ENCODE peak calls at places on chromosome 10, in four cellular contexts. One of them, this sample, is unnamed.

GRCh38 chr10:1596482-1596881 is 140.8 kb downstream of the ADARB2 start:
- DNase-seq in cardiac muscle cell: no peak
- DNase-seq in activated T-cell treated with anti-CD3 and anti-CD28 coated beads for 1 hour: no peak
- DNase-seq in neural crest cell: no peak
- DNase-seq in this sample: peak

GRCh38 chr10:132397671-132398565 is 918 bp downstream of the PWWP2B start:
- DNase-seq in cardiac muscle cell: peak
- DNase-seq in activated T-cell treated with anti-CD3 and anti-CD28 coated beads for 1 hour: no peak
- DNase-seq in neural crest cell: no peak
- DNase-seq in this sample: peak

GRCh38 chr10:78937388-78937787 is 131.4 kb upstream of the ZMIZ1 start:
- DNase-seq in cardiac muscle cell: peak
- DNase-seq in activated T-cell treated with anti-CD3 and anti-CD28 coated beads for 1 hour: no peak
- DNase-seq in neural crest cell: no peak
- DNase-seq in this sample: no peak

GRCh38 chr10:15486404-15486803 is 115.3 kb upstream of the FAM171A1 start:
- DNase-seq in cardiac muscle cell: peak
- DNase-seq in activated T-cell treated with anti-CD3 and anti-CD28 coated beads for 1 hour: no peak
- DNase-seq in neural crest cell: no peak
- DNase-seq in this sample: no peak

GRCh38 chr10:585502-585901 is 104.0 kb downstream of the DIP2C start:
- DNase-seq in cardiac muscle cell: no peak
- DNase-seq in activated T-cell treated with anti-CD3 and anti-CD28 coated beads for 1 hour: no peak
- DNase-seq in neural crest cell: no peak
- DNase-seq in this sample: no peak

GRCh38 chr10:122021421-122021820 is 32.5 kb downstream of the TACC2 start:
- DNase-seq in cardiac muscle cell: peak
- DNase-seq in activated T-cell treated with anti-CD3 and anti-CD28 coated beads for 1 hour: no peak
- DNase-seq in neural crest cell: no peak
- DNase-seq in this sample: no peak

GRCh38 chr10:118725784-118726507 is 28.8 kb downstream of the CACUL1 start:
- DNase-seq in cardiac muscle cell: peak
- DNase-seq in activated T-cell treated with anti-CD3 and anti-CD28 coated beads for 1 hour: no peak
- DNase-seq in neural crest cell: no peak
- DNase-seq in this sample: no peak

GRCh38 chr10:54372164-54372563 is 428.9 kb downstream of the PCDH15 start:
- DNase-seq in cardiac muscle cell: no peak
- DNase-seq in activated T-cell treated with anti-CD3 and anti-CD28 coated beads for 1 hour: no peak
- DNase-seq in neural crest cell: no peak
- DNase-seq in this sample: no peak

GRCh38 chr10:29316308-29317026 is 27.6 kb downstream of the LYZL1 start:
- DNase-seq in cardiac muscle cell: no peak
- DNase-seq in activated T-cell treated with anti-CD3 and anti-CD28 coated beads for 1 hour: no peak
- DNase-seq in neural crest cell: no peak
- DNase-seq in this sample: no peak

GRCh38 chr10:86815035-86815617 is 58.7 kb downstream of the BMPR1A start:
- DNase-seq in cardiac muscle cell: peak
- DNase-seq in activated T-cell treated with anti-CD3 and anti-CD28 coated beads for 1 hour: no peak
- DNase-seq in neural crest cell: no peak
- DNase-seq in this sample: no peak

GRCh38 chr10:105827133-105827532 is 1186.0 kb downstream of the SORCS3 start:
- DNase-seq in cardiac muscle cell: no peak
- DNase-seq in activated T-cell treated with anti-CD3 and anti-CD28 coated beads for 1 hour: no peak
- DNase-seq in neural crest cell: no peak
- DNase-seq in this sample: no peak

GRCh38 chr10:70458329-70459060 is 17.0 kb upstream of the NODAL start:
- DNase-seq in cardiac muscle cell: peak
- DNase-seq in activated T-cell treated with anti-CD3 and anti-CD28 coated beads for 1 hour: peak
- DNase-seq in neural crest cell: peak
- DNase-seq in this sample: peak

GRCh38 chr10:93235686-93236085 is 162.0 kb downstream of the CYP26A1 start:
- DNase-seq in cardiac muscle cell: peak
- DNase-seq in activated T-cell treated with anti-CD3 and anti-CD28 coated beads for 1 hour: no peak
- DNase-seq in neural crest cell: no peak
- DNase-seq in this sample: no peak

GRCh38 chr10:30502266-30503058 is 68.5 kb downstream of the MAP3K8 start:
- DNase-seq in cardiac muscle cell: peak
- DNase-seq in activated T-cell treated with anti-CD3 and anti-CD28 coated beads for 1 hour: no peak
- DNase-seq in neural crest cell: no peak
- DNase-seq in this sample: no peak

GRCh38 chr10:31749981-31750850 is 178.4 kb downstream of the ARHGAP12 start:
- DNase-seq in cardiac muscle cell: peak
- DNase-seq in activated T-cell treated with anti-CD3 and anti-CD28 coated beads for 1 hour: no peak
- DNase-seq in neural crest cell: no peak
- DNase-seq in this sample: peak

GRCh38 chr10:94199565-94199964 is 163.2 kb downstream of the NOC3L start:
- DNase-seq in cardiac muscle cell: no peak
- DNase-seq in activated T-cell treated with anti-CD3 and anti-CD28 coated beads for 1 hour: no peak
- DNase-seq in neural crest cell: no peak
- DNase-seq in this sample: no peak

GRCh38 chr10:31630866-31631567 is 297.6 kb downstream of the ARHGAP12 start:
- DNase-seq in cardiac muscle cell: peak
- DNase-seq in activated T-cell treated with anti-CD3 and anti-CD28 coated beads for 1 hour: no peak
- DNase-seq in neural crest cell: no peak
- DNase-seq in this sample: no peak

GRCh38 chr10:125840955-125841354 is 17.6 kb downstream of the BCCIP start:
- DNase-seq in cardiac muscle cell: no peak
- DNase-seq in activated T-cell treated with anti-CD3 and anti-CD28 coated beads for 1 hour: no peak
- DNase-seq in neural crest cell: no peak
- DNase-seq in this sample: no peak

GRCh38 chr10:12928571-12928970 is 72.9 kb downstream of the CCDC3 start:
- DNase-seq in cardiac muscle cell: no peak
- DNase-seq in activated T-cell treated with anti-CD3 and anti-CD28 coated beads for 1 hour: no peak
- DNase-seq in neural crest cell: no peak
- DNase-seq in this sample: no peak

GRCh38 chr10:94010116-94010515 is 16.4 kb downstream of the PLCE1 start:
- DNase-seq in cardiac muscle cell: no peak
- DNase-seq in activated T-cell treated with anti-CD3 and anti-CD28 coated beads for 1 hour: no peak
- DNase-seq in neural crest cell: no peak
- DNase-seq in this sample: no peak

GRCh38 chr10:101071266-101071884 is 9.6 kb downstream of the KAZALD1 start:
- DNase-seq in cardiac muscle cell: peak
- DNase-seq in activated T-cell treated with anti-CD3 and anti-CD28 coated beads for 1 hour: no peak
- DNase-seq in neural crest cell: no peak
- DNase-seq in this sample: no peak

GRCh38 chr10:12358863-12359647 is 9.7 kb downstream of the CAMK1D start:
- DNase-seq in cardiac muscle cell: no peak
- DNase-seq in activated T-cell treated with anti-CD3 and anti-CD28 coated beads for 1 hour: no peak
- DNase-seq in neural crest cell: no peak
- DNase-seq in this sample: peak

GRCh38 chr10:102287991-102288390 is 42.7 kb downstream of the GBF1 start:
- DNase-seq in cardiac muscle cell: no peak
- DNase-seq in activated T-cell treated with anti-CD3 and anti-CD28 coated beads for 1 hour: no peak
- DNase-seq in neural crest cell: no peak
- DNase-seq in this sample: no peak

GRCh38 chr10:100670828-100671479 is 74.4 kb upstream of the PAX2 start:
- DNase-seq in cardiac muscle cell: peak
- DNase-seq in activated T-cell treated with anti-CD3 and anti-CD28 coated beads for 1 hour: peak
- DNase-seq in neural crest cell: peak
- DNase-seq in this sample: peak

GRCh38 chr10:108275895-108276685 is 1111.6 kb upstream of the SORCS1 start:
- DNase-seq in cardiac muscle cell: no peak
- DNase-seq in activated T-cell treated with anti-CD3 and anti-CD28 coated beads for 1 hour: no peak
- DNase-seq in neural crest cell: no peak
- DNase-seq in this sample: no peak

GRCh38 chr10:6522230-6522629 is 57.8 kb downstream of the PRKCQ start:
- DNase-seq in cardiac muscle cell: no peak
- DNase-seq in activated T-cell treated with anti-CD3 and anti-CD28 coated beads for 1 hour: no peak
- DNase-seq in neural crest cell: no peak
- DNase-seq in this sample: no peak

GRCh38 chr10:133335238-133336122 is 1.2 kb downstream of the CALY start:
- DNase-seq in cardiac muscle cell: peak
- DNase-seq in activated T-cell treated with anti-CD3 and anti-CD28 coated beads for 1 hour: peak
- DNase-seq in neural crest cell: peak
- DNase-seq in this sample: peak

GRCh38 chr10:120599202-120599724 is 142.2 kb downstream of the PLPP4 start:
- DNase-seq in cardiac muscle cell: no peak
- DNase-seq in activated T-cell treated with anti-CD3 and anti-CD28 coated beads for 1 hour: no peak
- DNase-seq in neural crest cell: no peak
- DNase-seq in this sample: no peak

This sample was measured in retina.